ENCODE peak calls at places on chromosomes 13 and 19, in six cellular contexts. G is sciatic nerve, P is amniotic stem cell, T is RWPE1, K is MG63, D is OCI-LY7. A is an unnamed sample.

GRCh38 chr13:49218493-49219051 is 1.6 kb upstream of the MLNR start:
- DNase-seq in G (no peak), P (no peak), T (no peak), K (no peak), D (no peak), A (no peak)

GRCh38 chr13:30051531-30052060 is 201.2 kb upstream of the UBL3 start:
- DNase-seq in G (no peak), P (no peak), T (no peak), K (no peak), D (no peak), A (no peak)

GRCh38 chr13:111882351-111882750 is 184.6 kb upstream of the SOX1 start:
- DNase-seq in G (no peak), P (no peak), T (no peak), K (no peak), D (no peak), A (no peak)

GRCh38 chr13:113410472-113411201 is 42.7 kb downstream of the ADPRHL1 start:
- DNase-seq in G (peak), P (peak), T (no peak), K (peak), D (no peak), A (peak)

GRCh38 chr19:34364830-34365462 is at the start of gene GPI:
- DNase-seq in G (peak), P (peak), T (peak), K (peak), D (peak), A (peak)

GRCh38 chr13:71760226-71760591 is 106.8 kb downstream of the DACH1 start:
- DNase-seq in G (no peak), P (no peak), T (no peak), K (no peak), D (no peak), A (no peak)

GRCh38 chr13:113586661-113587479 is 2.3 kb downstream of the TFDP1 start:
- DNase-seq in G (peak), P (no peak), T (no peak), K (no peak), D (no peak), A (no peak)

GRCh38 chr19:18340990-18341868 is 831 bp downstream of the PGPEP1 start:
- DNase-seq in G (peak), P (no peak), T (no peak), K (peak), D (peak), A (peak)

GRCh38 chr13:77095288-77095687 is 68.3 kb upstream of the FBXL3 start:
- DNase-seq in G (no peak), P (no peak), T (no peak), K (no peak), D (no peak), A (no peak)

GRCh38 chr13:23509781-23510543 is 60.2 kb upstream of the TNFRSF19 start:
- DNase-seq in G (no peak), P (no peak), T (peak), K (no peak), D (no peak), A (no peak)

GRCh38 chr19:5961969-5962945 is 15.7 kb downstream of the RANBP3 start:
- DNase-seq in G (no peak), P (no peak), T (no peak), K (no peak), D (peak), A (no peak)

A was measured in HTR-8/SVneo.